ENCODE peak calls at places on chromosomes 2 and 18, in four cellular contexts. A, J, N and W are unnamed samples.

GRCh38 chr2:173690349-173690748 is 274.8 kb downstream of the SP3 start:
- DNase-seq in A (no peak), J (no peak), N (no peak), W (peak; percentile 54)

GRCh38 chr2:180328795-180329422 is 321.8 kb upstream of the CWC22 start:
- DNase-seq in A (no peak), J (no peak), N (no peak), W (no peak)

GRCh38 chr2:156457523-156458228 is 21.5 kb downstream of the GPD2 start:
- DNase-seq in A (no peak), J (no peak), N (peak; percentile 34), W (peak; percentile 45)

GRCh38 chr2:138964413-138964812 is 184.2 kb upstream of the NXPH2 start:
- DNase-seq in A (no peak), J (no peak), N (no peak), W (no peak)

GRCh38 chr2:159089543-159089942 is 121.1 kb downstream of the TANC1 start:
- DNase-seq in A (peak; percentile 20), J (no peak), N (peak; percentile 18), W (no peak)

GRCh38 chr2:162317910-162318279 is 589 bp downstream of the IFIH1 start:
- DNase-seq in A (peak; percentile 45), J (peak; percentile 52), N (peak; percentile 64), W (peak; percentile 49)

GRCh38 chr2:42102606-42103450 is 55.0 kb downstream of the PKDCC start:
- DNase-seq in A (peak; percentile 89), J (peak; percentile 78), N (no peak), W (peak; percentile 69)

GRCh38 chr2:240529344-240529999 is 28.3 kb downstream of the ANKMY1 start:
- DNase-seq in A (no peak), J (no peak), N (no peak), W (peak; percentile 44)

GRCh38 chr2:232322560-232323327 is 55.8 kb upstream of the ALPP start:
- DNase-seq in A (no peak), J (no peak), N (no peak), W (peak; percentile 76)

GRCh38 chr2:150610670-150611279 is 123.3 kb upstream of the RND3 start:
- DNase-seq in A (peak; percentile 66), J (no peak), N (peak; percentile 74), W (peak; percentile 37)

GRCh38 chr2:172807011-172807410 is 71.4 kb downstream of the RAPGEF4 start:
- DNase-seq in A (no peak), J (no peak), N (no peak), W (no peak)

GRCh38 chr2:239014458-239014857 is 166.6 kb downstream of the TWIST2 start:
- DNase-seq in A (no peak), J (no peak), N (no peak), W (peak; percentile 46)

GRCh38 chr2:236045264-236046235 is 122.6 kb downstream of the GBX2 start:
- DNase-seq in A (no peak), J (no peak), N (no peak), W (no peak)

GRCh38 chr2:43084699-43085091 is 141.7 kb downstream of the ZFP36L2 start:
- DNase-seq in A (no peak), J (no peak), N (peak; percentile 77), W (no peak)

GRCh38 chr18:9520666-9521065 is 45.4 kb downstream of the RALBP1 start:
- DNase-seq in A (no peak), J (no peak), N (no peak), W (no peak)

GRCh38 chr2:152240559-152241231 is 65.1 kb upstream of the STAM2 start:
- DNase-seq in A (peak; percentile 10), J (no peak), N (peak; percentile 76), W (no peak)

GRCh38 chr18:12567849-12568248 is 90.1 kb downstream of the SPIRE1 start:
- DNase-seq in A (no peak), J (no peak), N (no peak), W (no peak)

GRCh38 chr18:34219651-34220050 is 5.1 kb downstream of the NOL4 start:
- DNase-seq in A (no peak), J (no peak), N (no peak), W (no peak)

GRCh38 chr2:10909050-10909995 is 2.4 kb upstream of the KCNF1 start:
- DNase-seq in A (no peak), J (no peak), N (no peak), W (no peak)

GRCh38 chr2:239468491-239469017 is 67.7 kb upstream of the HDAC4 start:
- DNase-seq in A (no peak), J (no peak), N (no peak), W (no peak)

GRCh38 chr2:149087751-149088150 is 49.3 kb downstream of the LYPD6B start:
- DNase-seq in A (no peak), J (no peak), N (no peak), W (no peak)

GRCh38 chr2:37585295-37585908 is 86.0 kb downstream of the CDC42EP3 start:
- DNase-seq in A (no peak), J (peak; percentile 48), N (no peak), W (no peak)

GRCh38 chr18:32919799-32920198 is 147.0 kb upstream of the KLHL14 start:
- DNase-seq in A (no peak), J (no peak), N (peak; percentile 17), W (no peak)

GRCh38 chr2:141399270-141399669 is 731.5 kb downstream of the LRP1B start:
- DNase-seq in A (no peak), J (no peak), N (no peak), W (no peak)

GRCh38 chr2:158539176-158539895 is 82.6 kb downstream of the PKP4 start:
- DNase-seq in A (peak; percentile 31), J (no peak), N (peak; percentile 68), W (no peak)

DNA sequence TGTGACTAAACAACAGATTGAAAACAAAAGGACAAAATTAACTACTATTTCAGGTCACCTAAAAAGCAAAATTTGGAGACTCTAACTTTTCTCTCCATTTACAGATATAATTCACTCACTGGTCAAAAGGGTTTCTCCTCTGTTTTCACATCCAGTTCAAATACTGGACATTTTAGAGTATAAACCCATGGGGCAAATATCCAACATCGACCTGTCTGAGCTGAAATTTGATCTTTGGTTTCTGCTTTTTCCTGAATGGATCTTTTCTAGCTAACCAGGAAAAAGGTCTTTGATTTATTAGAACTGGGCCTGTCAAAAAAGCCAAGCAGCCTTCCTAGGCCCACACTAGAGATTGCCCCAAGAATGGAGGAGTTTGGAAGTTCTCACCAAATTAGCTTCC is 69.3 kb upstream of the SATB2 start:
- DNase-seq in A (no peak), J (no peak), N (no peak), W (no peak)
- H3K4me1 ChIP-seq in A (no peaks in the 10 kb centered on the region), J (no peaks in the 10 kb centered on the region), N (no peaks in the 10 kb centered on the region), W (no peaks in the 10 kb centered on the region)

DNA sequence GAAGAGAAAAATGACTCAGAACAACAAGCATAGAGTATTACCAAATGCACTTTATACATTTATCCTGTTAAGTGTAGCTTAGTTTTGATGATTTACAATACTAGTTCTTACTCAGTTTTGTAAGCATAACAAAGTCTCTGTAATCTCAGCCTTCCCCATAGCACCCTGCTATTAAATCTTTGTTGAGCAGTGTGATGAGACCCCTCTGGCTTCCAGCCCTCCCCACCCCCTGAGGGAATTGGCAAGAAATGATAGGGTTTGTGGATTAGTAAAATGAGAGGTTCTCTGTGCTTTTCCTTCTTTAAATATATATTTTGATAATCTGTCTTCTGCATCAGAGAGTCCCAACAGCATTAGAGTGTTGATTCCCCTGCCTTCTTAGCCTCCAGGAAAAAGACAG is 37.1 kb downstream of the ZNF521 start:
- DNase-seq in A (no peak), J (no peak), N (no peak), W (no peak)
- H3K4me1 ChIP-seq in A (no peaks in the 10 kb centered on the region), J (no peaks in the 10 kb centered on the region), N (peaks cover 8% of the 10 kb centered on the region), W (no peaks in the 10 kb centered on the region)

GRCh38 chr2:8238521-8239230 is 443.2 kb upstream of the ID2 start:
- DNase-seq in A (no peak), J (no peak), N (no peak), W (no peak)

GRCh38 chr2:8236391-8236790 is 445.5 kb upstream of the ID2 start:
- DNase-seq in A (no peak), J (no peak), N (no peak), W (no peak)

GRCh38 chr2:8231909-8232308 is 449.9 kb upstream of the ID2 start:
- DNase-seq in A (no peak), J (no peak), N (no peak), W (no peak)

GRCh38 chr2:8234253-8234652 is 447.6 kb upstream of the ID2 start:
- DNase-seq in A (no peak), J (no peak), N (no peak), W (no peak)

DNA sequence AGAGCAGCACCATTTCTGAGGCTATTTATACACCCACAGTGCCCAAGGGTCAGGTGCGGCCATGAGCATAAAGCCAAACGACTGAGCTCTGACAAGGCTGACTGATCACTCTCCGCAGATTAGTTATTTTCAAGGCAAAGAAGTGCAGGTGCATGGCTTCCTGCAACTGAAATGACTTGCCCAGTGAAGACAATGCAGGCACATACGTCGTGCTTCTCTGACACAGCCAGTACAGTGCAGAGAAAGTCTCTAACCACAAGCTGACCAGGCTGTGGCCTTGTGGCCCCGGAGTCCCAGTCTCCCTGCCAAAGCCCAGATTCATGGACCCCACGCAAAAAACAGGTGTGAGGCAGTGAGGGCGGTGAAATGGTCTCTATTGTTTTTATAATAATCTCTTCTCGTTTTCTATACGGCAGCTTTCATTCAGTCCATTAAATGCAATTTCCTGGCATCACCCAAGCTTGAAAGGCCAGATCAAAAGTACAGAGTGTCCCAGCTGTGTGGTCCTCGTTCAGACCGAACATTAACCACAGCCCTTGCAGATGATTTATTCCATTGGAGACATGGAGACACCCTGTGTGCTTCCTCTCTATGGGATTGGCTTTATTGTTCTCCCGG is 447.0 kb upstream of the ID2 start:
- DNase-seq in A (peak; percentile 13), J (no peak), N (no peak), W (no peak)
- H3K4me1 ChIP-seq in A (peaks cover under 1% of the 10 kb centered on the region), J (peaks cover 15% of the 10 kb centered on the region), N (peaks cover 2% of the 10 kb centered on the region), W (peaks cover 2% of the 10 kb centered on the region)

GRCh38 chr2:133817680-133818566 is 249.7 kb upstream of the NCKAP5 start:
- DNase-seq in A (peak; percentile 96), J (no peak), N (peak; percentile 94), W (peak; percentile 88)
- H3K4me1 ChIP-seq in A (peaks cover 62% of the 10 kb centered on the region), J (no peaks in the 10 kb centered on the region), N (peaks cover 50% of the 10 kb centered on the region), W (peaks cover 47% of the 10 kb centered on the region)

DNA sequence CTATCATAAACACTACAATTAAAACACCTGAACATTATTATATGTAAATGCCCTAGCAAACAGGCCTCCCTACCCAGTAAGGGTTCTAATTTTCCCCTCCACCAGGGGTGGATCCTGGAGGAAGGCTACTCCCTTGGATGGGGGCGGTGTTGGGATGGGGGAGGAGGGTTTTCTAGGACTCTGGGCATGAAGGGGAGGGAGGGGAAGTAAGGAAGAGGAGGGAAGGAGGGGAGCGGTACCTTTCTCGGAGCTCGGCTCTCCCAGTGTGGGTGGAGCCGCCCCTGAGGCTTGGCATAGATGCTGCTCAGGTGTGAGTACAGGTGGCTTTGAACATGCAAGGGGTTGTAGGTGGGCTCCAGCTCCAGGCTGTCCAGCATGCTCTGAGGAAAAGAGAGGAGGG is 5.4 kb downstream of the DOK1 start:
- DNase-seq in A (no peak), J (no peak), N (no peak), W (no peak)
- H3K4me1 ChIP-seq in A (peaks cover 16% of the 10 kb centered on the region), J (peaks cover 7% of the 10 kb centered on the region), N (peaks cover 18% of the 10 kb centered on the region), W (peaks cover 62% of the 10 kb centered on the region)

GRCh38 chr2:28399946-28400345 is 7.3 kb downstream of the FOSL2 start:
- DNase-seq in A (no peak), J (no peak), N (no peak), W (no peak)
- H3K4me1 ChIP-seq in A (peaks cover 40% of the 10 kb centered on the region), J (peaks cover 81% of the 10 kb centered on the region), N (peaks cover 59% of the 10 kb centered on the region), W (peaks cover 77% of the 10 kb centered on the region)

GRCh38 chr2:101718479-101718878 is 21.0 kb downstream of the MAP4K4 start:
- DNase-seq in A (no peak), J (no peak), N (no peak), W (no peak)
- H3K4me1 ChIP-seq in A (peaks cover 27% of the 10 kb centered on the region), J (peaks cover 36% of the 10 kb centered on the region), N (peaks cover 40% of the 10 kb centered on the region), W (peaks cover 29% of the 10 kb centered on the region)